ENCODE peak calls at places on chromosomes 12 and 14, in four cellular contexts. P is prostate gland, U is K562, V is fibroblast of mammary gland. W is an unnamed sample.

GRCh38 chr14:104431351-104431928 is 148.1 kb upstream of the C14orf180 start:
- DNase-seq in V (no peak), U (no peak), P (no peak), W (no peak)

GRCh38 chr14:30214014-30214413 is 286.4 kb upstream of the PRKD1 start:
- DNase-seq in U (no peak), V (peak), P (no peak), W (peak)

GRCh38 chr12:72053604-72054003 is 115.0 kb downstream of the TPH2 start:
- DNase-seq in U (no peak), V (no peak), P (no peak), W (no peak)

GRCh38 chr12:62191747-62192485 is 68.3 kb upstream of the USP15 start:
- DNase-seq in V (peak), U (no peak), P (no peak), W (peak)

GRCh38 chr14:59325906-59326305 is 137.4 kb downstream of the DAAM1 start:
- DNase-seq in V (peak), P (no peak), U (no peak), W (no peak)

GRCh38 chr12:108129017-108129812 is at the start of gene WSCD2:
- DNase-seq in P (peak), V (no peak), U (peak), W (peak)

GRCh38 chr12:47038270-47038748 is 41.1 kb upstream of the PCED1B start:
- DNase-seq in P (no peak), V (no peak), U (no peak), W (peak)

GRCh38 chr12:6915023-6915788 is 826 bp downstream of the ENO2 start:
- DNase-seq in V (no peak), U (peak), P (no peak), W (no peak)

GRCh38 chr14:22159049-22159448 is 430.0 kb downstream of the DAD1 start:
- DNase-seq in U (no peak), V (no peak), P (peak), W (peak)

GRCh38 chr14:34462132-34462893 is at the start of gene SPTSSA:
- DNase-seq in V (peak), P (peak), U (peak), W (peak)

GRCh38 chr14:34461334-34462131 is 507 bp downstream of the SPTSSA start:
- DNase-seq in P (peak), U (peak), V (peak), W (peak)

GRCh38 chr14:34460841-34461240 is 1.2 kb downstream of the SPTSSA start:
- DNase-seq in U (no peak), P (no peak), V (peak), W (peak)

GRCh38 chr14:34457186-34457585 is 4.9 kb downstream of the SPTSSA start:
- DNase-seq in U (no peak), V (no peak), P (no peak), W (no peak)

DNA sequence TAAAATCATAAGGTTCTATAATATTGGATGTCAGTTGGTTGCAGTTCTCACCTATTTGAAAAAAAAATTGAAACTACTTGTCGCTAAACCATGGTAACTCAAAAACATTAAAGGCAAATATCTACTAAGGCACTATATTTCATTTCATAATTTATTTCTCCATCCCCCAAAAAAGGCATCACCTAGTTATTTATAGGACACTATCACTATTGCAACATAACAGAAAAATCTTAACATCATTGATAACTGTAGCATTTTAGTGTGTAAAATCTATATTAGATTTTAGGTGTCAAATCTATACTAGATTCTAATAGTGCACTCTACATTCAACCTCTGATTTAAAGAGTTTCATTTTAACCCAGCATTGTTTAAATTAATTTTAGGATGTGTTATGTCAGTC is 1.7 kb downstream of the SPTSSA start:
- DNase-seq in P (no peak), V (no peak), U (no peak), W (no peak)
- H3K4me3 ChIP-seq in P (no peak), V (peak), U (peak), W (peak)

GRCh38 chr12:39095636-39096330 is 190.4 kb upstream of the CPNE8 start:
- DNase-seq in P (no peak), V (no peak), U (no peak), W (peak)
- TF ChIP-seq CTCF in P (no peak), V (no peak), U (no peak), W (no peak)

DNA sequence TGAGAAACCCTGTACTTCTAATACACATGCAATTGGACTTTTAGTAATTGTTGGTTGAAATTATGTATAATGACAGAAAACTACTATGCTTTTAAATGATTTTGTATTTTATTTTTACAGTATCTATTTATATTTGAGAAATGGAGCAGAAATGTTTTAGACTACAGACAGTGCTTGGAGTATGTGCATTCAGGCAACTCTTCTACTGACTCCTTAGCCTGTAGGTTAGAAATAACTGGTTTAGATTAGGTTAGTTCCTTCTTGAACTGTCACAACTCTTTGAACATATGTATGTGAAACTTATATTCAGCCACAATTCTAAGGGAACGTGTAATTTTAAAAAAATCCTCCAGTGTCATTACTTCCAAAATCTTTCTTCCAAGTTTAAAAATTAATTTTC is 1.7 kb downstream of the FGFR1OP2 start:
- DNase-seq in V (no peak), U (no peak), P (no peak), W (no peak)
- H3K4me3 ChIP-seq in V (peak), U (peak), P (no peak), W (peak)

DNA sequence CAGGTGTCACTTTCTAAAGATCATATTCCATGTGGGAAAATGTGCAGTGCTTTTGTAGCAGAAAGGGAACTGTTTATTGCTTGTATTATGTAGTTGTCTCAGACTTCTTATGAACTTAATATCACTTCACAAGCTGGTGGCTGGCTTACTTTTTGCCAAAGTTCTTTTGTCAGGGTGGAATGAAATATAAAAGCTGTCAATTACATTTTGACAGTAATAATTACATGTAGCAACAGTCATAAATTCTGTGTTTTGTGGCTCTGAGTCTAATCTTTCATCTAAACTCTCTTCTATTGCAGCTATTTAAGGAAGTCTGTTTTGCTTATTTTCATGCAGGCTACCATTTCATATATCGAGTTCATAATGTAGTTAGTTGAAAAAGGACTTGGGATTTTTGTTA is 106.6 kb downstream of the OTOGL start:
- DNase-seq in U (no peak), P (no peak), V (no peak), W (no peak)
- TF ChIP-seq CTCF in U (no peak), P (no peak), V (no peak), W (no peak)

GRCh38 chr12:109830718-109831117 is 2.5 kb downstream of the TRPV4 start:
- DNase-seq in V (no peak), U (no peak), P (no peak), W (no peak)
- H3K4me3 ChIP-seq in V (no peak), U (no peak), P (no peak), W (no peak)

DNA sequence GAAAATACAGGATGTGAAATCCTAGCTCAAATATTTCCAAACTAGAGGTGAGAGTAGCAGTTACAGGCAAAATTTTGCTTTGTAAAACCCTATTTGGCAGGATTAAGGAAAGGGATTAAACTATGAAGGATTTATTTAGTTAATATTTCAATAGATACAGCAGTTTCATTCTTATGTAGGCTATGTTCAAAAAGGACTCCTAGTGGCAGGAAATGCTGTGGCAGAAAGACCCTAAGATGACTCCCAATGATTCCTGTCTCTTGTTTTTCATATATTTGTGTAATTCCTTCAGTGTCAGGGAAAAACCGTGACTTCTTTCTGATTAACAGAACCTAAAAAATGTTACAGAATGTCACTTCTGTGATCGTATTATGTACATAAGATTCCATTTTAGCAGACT is 299.5 kb upstream of the RPL10L start:
- DNase-seq in V (no peak), U (no peak), P (no peak), W (no peak)
- TF ChIP-seq CTCF in V (no peak), U (no peak), P (no peak), W (peak)

DNA sequence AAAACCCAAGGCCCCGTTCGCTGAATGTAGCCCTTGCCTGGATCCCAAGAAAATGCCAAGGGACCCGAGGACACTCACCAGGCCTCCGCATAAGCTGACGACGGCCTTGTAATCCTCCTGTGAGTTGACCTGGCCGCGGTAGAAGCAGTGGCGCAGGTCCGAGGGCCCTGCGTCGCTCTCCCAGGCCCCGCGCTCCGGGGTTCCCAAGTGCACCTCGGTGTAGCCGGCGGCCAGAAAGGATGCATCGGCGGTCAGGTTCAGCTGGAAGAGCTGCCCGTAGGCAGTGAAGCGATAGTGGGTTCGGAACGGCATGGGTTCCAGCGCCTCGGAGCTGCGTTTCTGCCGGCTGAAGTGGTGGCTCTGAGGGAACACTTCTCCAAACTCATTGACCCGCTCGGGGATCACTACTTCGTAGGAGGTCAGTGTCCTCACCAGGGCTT is 1.2 kb downstream of the ADAMTS20 start:
- DNase-seq in U (no peak), P (no peak), V (no peak), W (no peak)
- H3K4me3 ChIP-seq in U (no peak), P (no peak), V (no peak), W (no peak)

GRCh38 chr12:116599285-116600122 is 40.3 kb downstream of the MAP1LC3B2 start:
- DNase-seq in V (peak), U (peak), P (peak), W (peak)
- TF ChIP-seq CTCF in V (peak), U (peak), P (peak), W (peak)

DNA sequence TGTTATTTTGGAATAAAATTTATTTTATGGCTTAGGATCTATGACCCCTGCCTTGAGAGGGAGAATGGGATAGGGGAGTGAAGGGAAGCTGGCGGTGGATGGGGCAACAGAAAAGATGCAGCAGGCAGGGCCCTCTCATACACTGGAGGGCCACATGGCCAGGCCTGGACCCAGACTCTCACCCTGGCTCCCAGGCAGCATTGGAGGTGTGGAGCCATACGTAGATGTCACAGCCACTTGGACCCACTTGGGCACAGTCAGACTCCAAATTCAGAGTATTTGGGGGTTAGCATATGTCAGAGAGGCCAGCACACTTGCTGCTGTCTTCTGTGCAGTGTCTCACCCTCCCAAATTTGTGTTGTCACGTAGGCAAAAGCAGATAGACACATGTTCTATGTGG is 6.5 kb downstream of the NAB2 start:
- DNase-seq in P (no peak), V (no peak), U (peak), W (no peak)
- H3K4me3 ChIP-seq in P (no peak), V (no peak), U (no peak), W (no peak)

GRCh38 chr14:92455231-92455630 is 58.4 kb upstream of the RIN3 start:
- DNase-seq in V (no peak), U (no peak), P (no peak), W (no peak)

GRCh38 chr14:92458959-92459478 is 54.6 kb upstream of the RIN3 start:
- DNase-seq in P (no peak), U (no peak), V (no peak), W (no peak)

GRCh38 chr14:92458136-92458958 is 55.2 kb upstream of the RIN3 start:
- DNase-seq in V (no peak), P (no peak), U (no peak), W (no peak)

GRCh38 chr14:92457018-92457565 is 56.5 kb upstream of the RIN3 start:
- DNase-seq in P (no peak), U (no peak), V (no peak), W (no peak)

GRCh38 chr14:92456215-92457017 is 57.2 kb upstream of the RIN3 start:
- DNase-seq in V (peak), U (peak), P (peak), W (peak)
- TF ChIP-seq CTCF in V (peak), U (peak), P (peak), W (peak)